ENCODE peak calls at places on chromosomes 7 and 10, in seven cellular contexts. U, K, Z, P, D, O and E are unnamed samples.

GRCh38 chr7:98761225-98761624 is 108.6 kb downstream of the TMEM130 start:
- DNase-seq in U (no peak), K (no peak), Z (no peak), P (no peak), D (no peak), O (no peak), E (no peak)

GRCh38 chr10:3068968-3069737 is 1.8 kb downstream of the PFKP start:
- DNase-seq in U (peak; percentile 56), K (no peak), Z (no peak), P (peak; percentile 63), D (no peak), O (peak; percentile 66), E (no peak)

GRCh38 chr7:116809636-116810266 is 52.6 kb upstream of the CAPZA2 start:
- DNase-seq in U (peak; percentile 75), K (no peak), Z (peak; percentile 54), P (peak; percentile 89), D (peak; percentile 42), O (peak; percentile 83), E (peak; percentile 54)

GRCh38 chr10:114336823-114337509 is 67.3 kb downstream of the AFAP1L2 start:
- DNase-seq in U (no peak), K (no peak), Z (peak; percentile 55), P (no peak), D (no peak), O (no peak), E (no peak)

GRCh38 chr7:116097365-116098009 is 66.9 kb upstream of the TFEC start:
- DNase-seq in U (peak; percentile 66), K (no peak), Z (no peak), P (no peak), D (peak; percentile 81), O (no peak), E (no peak)

GRCh38 chr7:39535064-39535463 is 31.1 kb upstream of the YAE1 start:
- DNase-seq in U (peak; percentile 66), K (no peak), Z (no peak), P (no peak), D (no peak), O (no peak), E (no peak)

GRCh38 chr10:61943699-61944444 is 42.4 kb downstream of the ARID5B start:
- DNase-seq in U (no peak), K (no peak), Z (no peak), P (no peak), D (peak; percentile 37), O (no peak), E (no peak)

GRCh38 chr10:112389147-112389822 is 15.4 kb downstream of the ACSL5 start:
- DNase-seq in U (peak; percentile 94), K (peak; percentile 30), Z (no peak), P (no peak), D (peak; percentile 56), O (peak; percentile 15), E (no peak)

GRCh38 chr7:80279760-80280159 is 145.1 kb downstream of the GNAI1 start:
- DNase-seq in U (no peak), K (no peak), Z (no peak), P (no peak), D (peak; percentile 9), O (no peak), E (no peak)
- H3K27ac ChIP-seq in U (no peak overlapping the region), K (no peak overlapping the region), Z (no peak overlapping the region), P (no peak overlapping the region), D (no peak overlapping the region), O (no peak overlapping the region), E (no peak overlapping the region)

GRCh38 chr10:79336276-79336675 is 11.0 kb upstream of the PPIF start:
- DNase-seq in U (no peak), K (no peak), Z (no peak), P (no peak), D (no peak), O (no peak), E (no peak)

GRCh38 chr10:79334573-79334972 is 12.7 kb upstream of the PPIF start:
- DNase-seq in U (no peak), K (no peak), Z (no peak), P (no peak), D (no peak), O (no peak), E (no peak)

GRCh38 chr10:79336739-79337138 is 10.5 kb upstream of the PPIF start:
- DNase-seq in U (peak; percentile 66), K (no peak), Z (no peak), P (peak; percentile 6), D (no peak), O (no peak), E (no peak)

GRCh38 chr10:79335094-79335469 is 12.2 kb upstream of the PPIF start:
- DNase-seq in U (no peak), K (no peak), Z (no peak), P (no peak), D (no peak), O (no peak), E (no peak)

GRCh38 chr10:79335470-79336235 is 11.6 kb upstream of the PPIF start:
- DNase-seq in U (no peak), K (no peak), Z (no peak), P (no peak), D (no peak), O (no peak), E (no peak)
- H3K27ac ChIP-seq in U (peak overlapping the region; percentile 39), K (no peak overlapping the region), Z (no peak overlapping the region), P (no peak overlapping the region), D (no peak overlapping the region), O (no peak overlapping the region), E (no peak overlapping the region)

GRCh38 chr7:149027560-149028345 is 552 bp downstream of the PDIA4 start:
- DNase-seq in U (no peak), K (no peak), Z (peak; percentile 23), P (no peak), D (no peak), O (peak; percentile 30), E (no peak)
- H3K27ac ChIP-seq in U (peak overlapping the region; percentile 79), K (peak overlapping the region; percentile 92), Z (peak overlapping the region; percentile 86), P (peak overlapping the region; percentile 92), D (peak overlapping the region; percentile 79), O (peak overlapping the region; percentile 96), E (no peak overlapping the region)

DNA sequence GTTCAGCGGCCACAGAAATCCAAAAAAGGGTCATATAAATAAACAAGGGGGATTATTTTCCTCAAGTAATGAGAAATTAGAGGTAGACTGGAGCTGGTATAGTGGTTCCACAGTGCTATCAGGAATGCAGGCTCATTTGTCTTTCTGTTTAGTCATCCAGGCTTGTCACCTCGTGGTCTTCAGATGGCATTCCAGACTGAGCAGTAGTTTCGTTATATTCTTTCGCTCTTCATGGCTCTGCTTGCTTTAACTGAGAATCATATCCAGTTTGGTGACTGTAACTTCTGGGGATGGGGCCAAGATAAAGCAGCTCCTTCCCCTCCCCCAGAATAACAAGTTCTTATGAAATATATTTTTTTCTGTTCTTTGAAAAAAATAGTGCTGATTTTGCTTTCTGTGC is 9.5 kb downstream of the ANKIB1 start:
- DNase-seq in U (peak; percentile 32), K (no peak), Z (no peak), P (no peak), D (peak; percentile 89), O (no peak), E (no peak)
- H3K27ac ChIP-seq in U (no peak overlapping the region), K (no peak overlapping the region), Z (no peak overlapping the region), P (no peak overlapping the region), D (peak overlapping the region; percentile 92), O (no peak overlapping the region), E (no peak overlapping the region)

GRCh38 chr10:35300063-35300699 is 36.1 kb upstream of the CCNY start:
- DNase-seq in U (peak; percentile 43), K (peak; percentile 59), Z (no peak), P (no peak), D (peak; percentile 52), O (no peak), E (no peak)
- H3K27ac ChIP-seq in U (no peak overlapping the region), K (no peak overlapping the region), Z (no peak overlapping the region), P (no peak overlapping the region), D (no peak overlapping the region), O (no peak overlapping the region), E (no peak overlapping the region)